ENCODE peak calls at places on chromosomes 2 and 18, in six cellular contexts. D, A, E, B, Y and J are unnamed samples.

GRCh38 chr2:194618432-194618831 is 1038.6 kb upstream of the SLC39A10 start:
- DNase-seq in D (no peak), A (no peak), E (no peak), B (no peak), Y (no peak), J (no peak)

GRCh38 chr2:28320371-28320770 is 72.3 kb upstream of the FOSL2 start:
- DNase-seq in D (no peak), A (no peak), E (no peak), B (no peak), Y (no peak), J (no peak)

GRCh38 chr2:64327129-64327509 is 126.8 kb upstream of the LGALSL start:
- DNase-seq in D (no peak), A (no peak), E (no peak), B (no peak), Y (no peak), J (no peak)

GRCh38 chr18:13618760-13619438 is 107.5 kb downstream of the FAM210A start:
- DNase-seq in D (no peak), A (no peak), E (no peak), B (no peak), Y (no peak), J (no peak)

GRCh38 chr2:212994976-212995375 is 156.4 kb downstream of the IKZF2 start:
- DNase-seq in D (no peak), A (no peak), E (no peak), B (no peak), Y (no peak), J (no peak)

GRCh38 chr2:290090-290722 is 2.3 kb upstream of the ALKAL2 start:
- DNase-seq in D (peak; percentile 63), A (peak; percentile 48), E (peak; percentile 80), B (peak; percentile 75), Y (peak; percentile 76), J (peak; percentile 77)

GRCh38 chr18:48875314-48875941 is 75.3 kb downstream of the SMAD7 start:
- DNase-seq in D (no peak), A (no peak), E (no peak), B (no peak), Y (peak; percentile 20), J (no peak)

GRCh38 chr2:108270768-108271506 is 17.8 kb upstream of the SULT1C2 start:
- DNase-seq in D (no peak), A (no peak), E (no peak), B (peak; percentile 65), Y (no peak), J (no peak)

GRCh38 chr2:32772623-32773221 is 144.9 kb downstream of the TTC27 start:
- DNase-seq in D (no peak), A (peak; percentile 41), E (peak; percentile 80), B (no peak), Y (no peak), J (peak; percentile 65)

GRCh38 chr18:3014501-3015202 is 1.7 kb upstream of the LPIN2 start:
- DNase-seq in D (no peak), A (no peak), E (no peak), B (no peak), Y (no peak), J (no peak)
- H3K4me3 ChIP-seq in D (no peak overlapping the region), A (no peak overlapping the region), E (no peak overlapping the region), B (no peak overlapping the region), Y (no peak overlapping the region), J (no peak overlapping the region)

DNA sequence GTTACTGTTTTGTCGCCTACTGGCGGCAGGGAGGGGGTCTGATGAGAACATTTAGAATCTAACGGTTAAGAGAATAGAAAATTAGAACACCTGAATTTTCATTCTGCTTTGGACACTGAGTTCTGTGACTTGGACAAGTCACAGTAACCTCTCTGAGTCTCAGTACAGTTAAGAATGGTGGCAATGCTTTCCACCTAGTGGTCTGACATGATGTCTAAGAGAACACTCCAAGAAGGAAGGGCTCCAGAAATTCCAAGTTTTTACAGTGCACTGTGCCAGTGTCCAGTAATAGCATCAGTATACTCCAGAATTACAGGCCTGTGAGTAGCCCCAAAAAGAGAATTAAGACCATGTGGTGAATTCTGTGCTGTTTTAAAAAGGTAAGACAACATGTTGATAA is 174.1 kb upstream of the ZFP36L2 start:
- DNase-seq in D (no peak), A (no peak), E (no peak), B (no peak), Y (no peak), J (peak; percentile 20)
- TF ChIP-seq CTCF in D (no peak), A (peak; percentile 27), E (no peak), B (no peak), Y (peak; percentile 34), J (peak; percentile 31)

DNA sequence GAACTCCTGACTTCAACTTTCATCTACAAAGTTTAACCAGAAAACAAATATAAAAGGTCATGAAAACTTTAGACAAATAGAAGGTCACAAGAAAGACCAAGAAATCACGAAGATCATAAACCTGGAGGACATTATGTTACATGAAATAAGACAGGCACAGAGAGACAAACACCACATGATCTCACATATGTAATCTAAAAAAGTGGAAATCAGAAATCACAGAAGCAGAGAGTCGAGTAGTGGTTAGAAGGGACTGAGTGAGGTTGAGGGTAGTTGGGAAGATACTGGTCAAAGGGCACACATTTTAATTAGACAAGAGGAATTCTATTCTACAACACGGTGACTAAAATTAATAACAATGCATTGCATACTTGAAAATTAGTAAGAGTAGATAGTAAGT is 1.4 kb downstream of the GCFC2 start:
- DNase-seq in D (no peak), A (no peak), E (no peak), B (no peak), Y (no peak), J (no peak)
- H3K4me3 ChIP-seq in D (no peak overlapping the region), A (no peak overlapping the region), E (peak overlapping the region; percentile 60), B (no peak overlapping the region), Y (peak overlapping the region; percentile 78), J (peak overlapping the region; percentile 71)

GRCh38 chr2:197137234-197137633 is 173.3 kb downstream of the ANKRD44 start:
- DNase-seq in D (no peak), A (no peak), E (no peak), B (no peak), Y (no peak), J (peak; percentile 11)
- TF ChIP-seq CTCF in D (no peak), A (no peak), E (no peak), B (no peak), Y (no peak), J (no peak)

DNA sequence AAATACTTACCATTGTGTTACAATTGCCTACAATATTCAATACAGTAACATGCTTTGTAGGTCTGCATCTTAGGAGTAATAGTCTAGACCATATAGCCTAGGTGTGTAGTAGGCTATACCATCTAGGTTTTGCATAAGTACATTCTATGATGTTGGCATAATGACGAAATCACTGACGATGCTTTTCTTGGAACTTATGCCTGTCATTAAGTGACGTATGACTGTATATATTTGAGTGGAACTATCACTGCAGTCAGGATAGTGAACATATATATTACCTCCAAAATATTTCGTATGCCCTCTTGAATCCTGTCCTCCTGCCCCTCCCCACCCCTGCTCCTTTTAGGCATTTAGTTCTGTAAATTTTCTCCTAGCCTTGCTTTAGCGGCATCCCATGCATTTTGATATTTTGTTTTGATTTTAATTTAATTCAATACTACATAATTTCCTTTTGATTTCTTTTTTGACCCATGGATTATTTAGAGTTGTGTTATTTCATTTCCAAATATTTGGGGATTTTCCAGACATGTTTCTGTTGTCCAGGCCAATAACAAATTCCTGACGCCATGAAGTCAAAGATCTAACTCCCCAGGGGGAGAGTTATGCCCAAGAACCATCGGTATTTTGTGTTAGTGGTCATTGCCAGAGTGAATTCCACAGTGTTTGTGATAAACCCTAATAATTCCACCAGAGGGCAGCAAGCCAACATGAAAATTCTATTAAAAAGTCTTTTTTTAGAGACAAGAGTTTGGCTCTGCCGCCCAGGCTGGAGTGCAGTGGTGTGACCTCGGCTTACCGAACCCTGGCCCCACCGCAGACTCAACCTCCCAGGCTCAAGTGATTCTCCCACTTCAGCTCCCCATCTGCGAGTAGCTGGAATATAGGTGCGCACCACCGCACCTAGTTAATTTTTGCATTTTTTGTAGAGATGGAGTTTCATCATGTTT is 24.2 kb upstream of the CASP8 start:
- DNase-seq in D (peak; percentile 82), A (peak; percentile 84), E (peak; percentile 86), B (peak; percentile 59), Y (no peak), J (peak; percentile 95)
- H3K4me3 ChIP-seq in D (no peak overlapping the region), A (no peak overlapping the region), E (no peak overlapping the region), B (no peak overlapping the region), Y (no peak overlapping the region), J (no peak overlapping the region)